ENCODE peak calls at places on chromosomes 3 and 15, in six cellular contexts. T is mucosa of gallbladder; Y is activated naive CD4-positive, alpha-beta T cell; D is stimulated activated CD8-positive, alpha-beta memory T cell treated with anti-CD3 and anti-CD28 coated beads, Interleukin-12 subunit alpha, Interleukin-12 subunit beta, amount 100 ng/mL, for 4 hours; R is foreskin melanocyte; E is AG04449. A is an unnamed sample.

GRCh38 chr15:83904107-83904720 is 250.3 kb downstream of the ADAMTSL3 start:
- DNase-seq in R (peak), Y (no peak), T (peak), E (no peak), D (no peak), A (no peak)

GRCh38 chr15:62121273-62122015 is 43.6 kb downstream of the C2CD4B start:
- DNase-seq in E (no peak), R (no peak), D (no peak), T (no peak), Y (no peak), A (no peak)

GRCh38 chr3:156898296-156898880 is 72.2 kb downstream of the LEKR1 start:
- DNase-seq in R (no peak), D (no peak), Y (no peak), E (no peak), T (no peak), A (no peak)

GRCh38 chr15:45391746-45392711 is 13.7 kb upstream of the GATM start:
- DNase-seq in E (no peak), Y (no peak), R (no peak), D (no peak), T (no peak), A (no peak)

GRCh38 chr3:105594219-105594618 is 227.5 kb downstream of the ALCAM start:
- DNase-seq in D (no peak), R (no peak), T (no peak), E (no peak), Y (no peak), A (no peak)

GRCh38 chr15:29132110-29132420 is 137.6 kb downstream of the NSMCE3 start:
- DNase-seq in D (no peak), T (no peak), Y (no peak), R (no peak), E (no peak), A (no peak)

GRCh38 chr3:20125912-20126311 is 60.1 kb downstream of the SGO1 start:
- DNase-seq in R (no peak), E (no peak), Y (no peak), D (no peak), T (no peak), A (no peak)

GRCh38 chr15:40565333-40566238 is 744 bp upstream of the CCDC32 start:
- DNase-seq in Y (no peak), T (no peak), R (no peak), E (no peak), D (no peak), A (no peak)

GRCh38 chr15:31136016-31136415 is 34.5 kb upstream of the TRPM1 start:
- DNase-seq in R (no peak), Y (no peak), T (no peak), E (no peak), D (no peak), A (no peak)

GRCh38 chr3:115588201-115588600 is 35.1 kb upstream of the GAP43 start:
- DNase-seq in R (no peak), E (no peak), T (no peak), D (no peak), Y (no peak), A (no peak)